ENCODE peak calls at places on chromosomes 5 and 9, in nine cellular contexts. I is GM23248; U is IMR-90; J is effector memory CD4-positive, alpha-beta T cell; D is PC-9; P is fibroblast of lung; Y is spleen; M is lower lobe of right lung; G is Karpas-422. H is an unnamed sample. For H3K36me3 and H3K27me3, the result is how much of the 10 kb centered on the place peaks cover.

GRCh38 chr5:130077007-130077406 is 172.7 kb downstream of the CHSY3 start:
- DNase-seq in I (peak), U (no peak), J (no peak), D (no peak), P (no peak), Y (no peak), M (no peak), G (no peak), H (no peak)

GRCh38 chr5:158758666-158759065 is 341.1 kb downstream of the EBF1 start:
- DNase-seq in I (peak), U (peak), J (no peak), D (no peak), P (peak), Y (no peak), M (no peak), G (no peak), H (no peak)

GRCh38 chr9:80125731-80126264 is 554.0 kb downstream of the TLE4 start:
- DNase-seq in I (no peak), U (peak), J (no peak), D (no peak), P (peak), Y (no peak), M (no peak), G (no peak), H (no peak)

GRCh38 chr9:96382175-96382574 is 1.3 kb downstream of the SLC35D2 start:
- DNase-seq in I (peak), U (peak), J (no peak), D (no peak), P (peak), Y (no peak), M (no peak), G (no peak), H (no peak)

GRCh38 chr5:17005087-17005828 is 69.2 kb upstream of the MYO10 start:
- DNase-seq in I (no peak), U (peak), J (no peak), D (no peak), P (no peak), Y (no peak), M (no peak), G (no peak), H (no peak)

GRCh38 chr9:27355166-27355565 is 58.2 kb upstream of the EQTN start:
- DNase-seq in I (no peak), U (no peak), J (no peak), D (no peak), P (peak), Y (no peak), M (no peak), G (no peak), H (no peak)

GRCh38 chr9:18741880-18742279 is 267.9 kb downstream of the ADAMTSL1 start:
- DNase-seq in I (no peak), U (no peak), J (no peak), D (no peak), P (no peak), Y (no peak), M (no peak), G (no peak), H (no peak)

GRCh38 chr9:108951578-108951977 is 17.4 kb downstream of the ABITRAM start:
- DNase-seq in I (no peak), U (peak), J (no peak), D (no peak), P (no peak), Y (no peak), M (no peak), G (no peak), H (no peak)

GRCh38 chr5:33011803-33012202 is 300.7 kb downstream of the NPR3 start:
- DNase-seq in I (no peak), U (no peak), J (no peak), D (no peak), P (no peak), Y (no peak), M (no peak), G (no peak), H (no peak)

GRCh38 chr5:150116667-150117395 is 30.5 kb upstream of the CSF1R start:
- DNase-seq in I (peak), U (peak), J (no peak), D (peak), P (no peak), Y (no peak), M (no peak), G (no peak), H (peak)

GRCh38 chr9:81477669-81478068 is 211.7 kb downstream of the TLE1 start:
- DNase-seq in I (peak), U (no peak), J (no peak), D (no peak), P (no peak), Y (no peak), M (no peak), G (no peak), H (no peak)

GRCh38 chr5:69209607-69210006 is 20.2 kb downstream of the CENPH start:
- DNase-seq in I (peak), U (peak), J (no peak), D (no peak), P (peak), Y (no peak), M (no peak), G (no peak), H (no peak)

GRCh38 chr9:26744362-26744965 is 148.1 kb downstream of the CAAP1 start:
- DNase-seq in I (peak), U (peak), J (no peak), D (no peak), P (peak), Y (no peak), M (no peak), G (peak), H (no peak)

GRCh38 chr5:14297697-14298096 is 154.6 kb downstream of the TRIO start:
- DNase-seq in I (no peak), U (no peak), J (no peak), D (no peak), P (no peak), Y (no peak), M (no peak), G (no peak), H (no peak)

GRCh38 chr9:111622626-111623025 is 8.5 kb upstream of the DNAJC25 start:
- DNase-seq in I (peak), U (peak), J (no peak), D (peak), P (peak), Y (no peak), M (peak), G (no peak), H (no peak)

GRCh38 chr9:35489313-35490154 is at the start of gene RUSC2:
- DNase-seq in I (peak), U (peak), J (no peak), D (peak), P (peak), Y (peak), M (peak), G (no peak), H (peak)

GRCh38 chr9:128383007-128383753 is 12.0 kb downstream of the URM1 start:
- DNase-seq in I (no peak), U (no peak), J (no peak), D (no peak), P (no peak), Y (no peak), M (no peak), G (no peak), H (peak)

GRCh38 chr5:83401775-83402174 is 69.8 kb upstream of the VCAN start:
- DNase-seq in I (no peak), U (no peak), J (no peak), D (no peak), P (no peak), Y (no peak), M (no peak), G (no peak), H (no peak)

GRCh38 chr9:124256517-124257069 is 1.2 kb upstream of the NEK6 start:
- DNase-seq in I (peak), U (peak), J (no peak), D (peak), P (peak), Y (peak), M (peak), G (peak), H (peak)

GRCh38 chr5:7970816-7971215 is 101.9 kb downstream of the MTRR start:
- DNase-seq in I (no peak), U (no peak), J (no peak), D (no peak), P (no peak), Y (no peak), M (no peak), G (peak), H (no peak)

GRCh38 chr5:179795863-179796833 is 2.4 kb downstream of the LTC4S start:
- DNase-seq in I (peak), U (peak), J (peak), D (peak), P (peak), Y (peak), M (peak), G (peak), H (peak)

GRCh38 chr9:86287013-86287412 is 4.7 kb upstream of the ISCA1 start:
- DNase-seq in I (peak), U (peak), J (no peak), D (no peak), P (peak), Y (no peak), M (no peak), G (peak), H (peak)

GRCh38 chr5:81424728-81425127 is 30.8 kb upstream of the ACOT12 start:
- DNase-seq in I (no peak), U (peak), J (no peak), D (no peak), P (peak), Y (no peak), M (no peak), G (no peak), H (no peak)

GRCh38 chr5:33310471-33310870 is 130.3 kb upstream of the TARS1 start:
- DNase-seq in I (peak), U (peak), J (no peak), D (no peak), P (peak), Y (no peak), M (no peak), G (no peak), H (no peak)

GRCh38 chr5:43602456-43602817 is 543 bp upstream of the NNT start:
- DNase-seq in I (peak), U (peak), J (no peak), D (no peak), P (peak), Y (no peak), M (no peak), G (peak), H (peak)

GRCh38 chr5:127551410-127552041 is 34.1 kb downstream of the PRRC1 start:
- DNase-seq in I (no peak), U (no peak), J (no peak), D (no peak), P (no peak), Y (no peak), M (no peak), G (no peak), H (no peak)

GRCh38 chr5:127556609-127557348 is 39.3 kb downstream of the PRRC1 start:
- DNase-seq in I (no peak), U (no peak), J (no peak), D (no peak), P (no peak), Y (no peak), M (no peak), G (no peak), H (no peak)

GRCh38 chr5:127555826-127556225 is 38.4 kb downstream of the PRRC1 start:
- DNase-seq in I (no peak), U (no peak), J (no peak), D (no peak), P (peak), Y (no peak), M (no peak), G (no peak), H (no peak)

GRCh38 chr5:127549551-127549950 is 32.1 kb downstream of the PRRC1 start:
- DNase-seq in I (no peak), U (no peak), J (no peak), D (no peak), P (no peak), Y (no peak), M (no peak), G (no peak), H (no peak)

DNA sequence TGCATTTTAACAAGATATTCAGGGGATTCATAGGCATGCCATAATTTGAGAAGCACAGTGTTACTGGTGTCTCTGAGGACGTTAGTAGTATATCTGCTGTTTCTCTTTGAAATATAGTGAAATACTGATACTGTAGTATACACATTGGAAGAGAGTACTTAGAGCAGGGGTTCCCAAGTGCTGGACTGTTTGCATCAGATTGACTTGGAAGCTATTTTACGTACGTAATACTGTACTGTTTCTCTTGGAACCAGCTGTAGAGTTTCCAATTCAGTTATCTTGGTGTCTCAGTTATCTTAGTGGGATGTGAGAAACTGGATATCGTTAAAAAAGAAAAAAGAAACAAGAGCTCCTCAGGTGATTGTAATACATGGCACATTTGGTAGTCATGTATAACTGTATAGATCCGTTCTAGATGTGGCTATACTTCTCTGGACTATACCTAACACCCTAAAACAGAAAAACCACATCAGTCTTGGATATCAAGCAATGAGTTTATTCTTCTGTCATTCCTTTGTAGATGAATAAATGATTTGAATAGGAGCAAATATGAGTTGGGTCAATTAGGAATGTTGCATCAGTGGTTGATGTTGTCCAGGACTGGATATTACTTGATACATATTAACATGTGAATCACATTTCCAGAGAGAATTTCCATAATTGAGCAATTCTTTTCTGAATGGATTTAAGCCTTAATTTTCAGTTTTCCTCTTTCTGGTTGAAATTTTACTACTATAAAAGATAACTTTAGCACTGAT is 33.4 kb downstream of the PRRC1 start:
- DNase-seq in I (no peak), U (peak), J (no peak), D (no peak), P (no peak), Y (no peak), M (no peak), G (no peak), H (no peak)
- H3K36me3 ChIP-seq in I (half or more), U (under half), J (under half), D (under half), P (under half), Y (under half), M (half or more), G (under half), H (under half)

GRCh38 chr9:113783475-113783874 is 92.6 kb upstream of the ZNF618 start:
- DNase-seq in I (no peak), U (no peak), J (no peak), D (no peak), P (no peak), Y (no peak), M (no peak), G (no peak), H (no peak)

GRCh38 chr9:113785334-113785733 is 90.8 kb upstream of the ZNF618 start:
- DNase-seq in I (no peak), U (no peak), J (no peak), D (no peak), P (no peak), Y (no peak), M (peak), G (no peak), H (no peak)

GRCh38 chr9:113793558-113793957 is 82.6 kb upstream of the ZNF618 start:
- DNase-seq in I (no peak), U (no peak), J (no peak), D (no peak), P (no peak), Y (no peak), M (no peak), G (no peak), H (no peak)

DNA sequence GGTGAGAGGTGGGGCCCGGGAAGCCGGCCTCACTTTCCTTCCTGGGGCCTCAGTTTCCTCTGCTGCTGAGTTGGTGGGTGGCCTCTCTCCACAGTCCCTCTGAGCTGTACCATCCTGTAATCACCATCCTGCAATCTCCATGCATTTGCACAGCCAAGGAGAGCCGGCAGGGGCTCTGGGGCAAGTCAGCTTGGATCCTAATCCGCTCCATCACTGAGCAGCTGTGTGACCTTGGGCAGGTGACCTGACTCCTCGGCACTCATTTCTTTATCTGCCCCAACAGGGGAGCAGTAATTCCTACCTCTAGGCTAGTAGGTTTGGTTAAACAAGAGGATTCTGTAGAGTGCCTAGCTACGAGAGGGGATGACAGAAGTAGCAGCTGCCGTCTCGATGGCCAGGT is 88.2 kb upstream of the ZNF618 start:
- DNase-seq in I (no peak), U (no peak), J (no peak), D (no peak), P (no peak), Y (no peak), M (no peak), G (no peak), H (peak)
- H3K27me3 ChIP-seq in I (under half), U (half or more), J (under half), D (half or more), P (under half), Y (under half), M (under half), G (under half), H (under half)

GRCh38 chr5:148401604-148402003 is 17.8 kb downstream of the FBXO38 start:
- DNase-seq in I (peak), U (peak), J (no peak), D (no peak), P (peak), Y (no peak), M (no peak), G (no peak), H (no peak)
- H3K36me3 ChIP-seq in I (half or more), U (under half), J (half or more), D (half or more), P (under half), Y (under half), M (half or more), G (half or more), H (under half)

DNA sequence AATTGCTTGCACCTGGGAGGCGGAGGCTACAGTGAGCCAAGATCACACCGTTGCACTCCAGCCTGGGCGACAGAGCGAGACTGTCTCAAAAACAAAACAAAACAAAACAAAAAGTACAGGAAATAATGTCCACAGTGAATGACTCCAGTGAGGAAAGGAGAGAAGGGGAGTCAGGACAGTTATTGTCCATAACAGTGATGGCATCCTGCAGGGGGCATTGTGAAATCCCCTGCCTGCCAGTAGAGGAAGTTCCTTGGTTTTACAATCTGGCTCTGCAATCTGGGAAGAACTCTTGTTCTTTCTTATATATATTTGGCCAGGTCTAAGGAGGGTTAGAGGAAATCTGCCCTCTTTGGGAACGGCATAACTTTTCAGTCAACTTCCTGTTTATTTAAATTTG is 8.2 kb downstream of the SH3GL2 start:
- DNase-seq in I (no peak), U (no peak), J (no peak), D (no peak), P (no peak), Y (no peak), M (no peak), G (no peak), H (no peak)
- H3K27me3 ChIP-seq in I (under half), U (under half), J (under half), D (under half), P (under half), Y (under half), M (under half), G (under half), H (under half)

DNA sequence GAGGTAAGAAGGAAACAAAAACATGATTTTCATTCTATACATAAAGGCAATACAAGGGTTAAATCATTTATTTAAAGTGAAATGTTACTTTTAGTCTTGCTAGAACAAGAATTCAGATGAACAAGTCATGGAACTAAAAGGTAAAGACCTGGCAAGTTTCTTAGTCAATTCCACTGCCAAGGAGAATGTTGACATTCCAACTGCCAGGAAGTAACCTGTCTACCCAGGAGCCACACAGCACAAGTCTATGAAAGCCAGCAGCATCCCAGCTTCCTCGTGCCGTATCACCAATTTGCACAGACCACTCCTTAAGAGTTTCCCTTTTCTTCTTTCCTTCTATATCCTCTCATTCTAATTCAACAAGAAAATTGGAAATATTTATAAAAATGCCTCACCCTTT is 79.9 kb downstream of the SETX start:
- DNase-seq in I (no peak), U (no peak), J (no peak), D (no peak), P (no peak), Y (no peak), M (no peak), G (no peak), H (no peak)
- H3K36me3 ChIP-seq in I (half or more), U (under half), J (half or more), D (under half), P (under half), Y (half or more), M (half or more), G (half or more), H (under half)

DNA sequence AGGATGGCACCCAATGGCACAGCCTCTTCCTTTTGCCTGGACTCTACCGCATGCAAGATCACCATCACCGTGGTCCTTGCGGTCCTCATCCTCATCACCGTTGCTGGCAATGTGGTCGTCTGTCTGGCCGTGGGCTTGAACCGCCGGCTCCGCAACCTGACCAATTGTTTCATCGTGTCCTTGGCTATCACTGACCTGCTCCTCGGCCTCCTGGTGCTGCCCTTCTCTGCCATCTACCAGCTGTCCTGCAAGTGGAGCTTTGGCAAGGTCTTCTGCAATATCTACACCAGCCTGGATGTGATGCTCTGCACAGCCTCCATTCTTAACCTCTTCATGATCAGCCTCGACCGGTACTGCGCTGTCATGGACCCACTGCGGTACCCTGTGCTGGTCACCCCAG is 25.4 kb downstream of the HRH2 start:
- DNase-seq in I (no peak), U (no peak), J (no peak), D (no peak), P (no peak), Y (peak), M (no peak), G (no peak), H (no peak)
- H3K27me3 ChIP-seq in I (under half), U (under half), J (under half), D (half or more), P (under half), Y (under half), M (under half), G (under half), H (under half)

GRCh38 chr5:178605788-178606187 is 15.6 kb upstream of the COL23A1 start:
- DNase-seq in I (no peak), U (no peak), J (no peak), D (no peak), P (no peak), Y (no peak), M (no peak), G (no peak), H (no peak)

GRCh38 chr5:178602752-178603151 is 12.6 kb upstream of the COL23A1 start:
- DNase-seq in I (peak), U (peak), J (no peak), D (no peak), P (peak), Y (no peak), M (no peak), G (no peak), H (no peak)

DNA sequence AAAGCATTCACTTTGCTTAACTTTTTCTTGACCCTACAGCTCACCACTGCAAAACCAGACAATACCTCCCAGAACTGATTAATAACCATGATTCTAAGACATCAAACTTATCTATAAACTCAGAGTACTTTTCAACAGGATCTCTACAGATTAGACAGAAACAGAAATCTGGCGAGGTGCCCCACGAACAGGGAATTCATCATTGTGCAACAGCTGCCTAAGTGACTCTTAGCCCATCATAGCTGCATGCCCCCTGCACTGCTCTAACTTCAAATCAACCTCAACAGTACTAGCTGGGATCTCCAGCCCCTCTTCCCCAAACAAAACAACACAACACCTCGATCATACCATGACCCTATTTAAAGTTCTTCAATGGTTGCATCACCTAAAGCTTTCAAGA is 16.1 kb upstream of the COL23A1 start:
- DNase-seq in I (no peak), U (no peak), J (no peak), D (no peak), P (no peak), Y (no peak), M (no peak), G (no peak), H (no peak)
- H3K36me3 ChIP-seq in I (half or more), U (under half), J (half or more), D (under half), P (under half), Y (half or more), M (half or more), G (half or more), H (under half)